ENCODE peak calls at places on chromosomes 5 and 9, in four cellular contexts. X, N, Q and Y are unnamed samples.

GRCh38 chr5:130323804-130324454 is 419.7 kb downstream of the CHSY3 start:
- DNase-seq in X (peak), N (no peak), Q (no peak), Y (peak)

GRCh38 chr9:121288874-121289553 is 21.1 kb downstream of the GSN start:
- DNase-seq in X (peak), N (peak), Q (no peak), Y (peak)

GRCh38 chr5:160926428-160926827 is 74.4 kb upstream of the ATP10B start:
- DNase-seq in X (no peak), N (peak), Q (no peak), Y (no peak)

GRCh38 chr5:168312606-168313297 is 21.3 kb downstream of the WWC1 start:
- DNase-seq in X (no peak), N (no peak), Q (no peak), Y (no peak)

GRCh38 chr5:133050500-133050899 is 1.3 kb upstream of the HSPA4 start:
- DNase-seq in X (no peak), N (peak), Q (no peak), Y (no peak)

GRCh38 chr5:148858106-148858505 is 31.7 kb downstream of the ADRB2 start:
- DNase-seq in X (peak), N (no peak), Q (no peak), Y (peak)

GRCh38 chr5:116271432-116271831 is 186.6 kb downstream of the COMMD10 start:
- DNase-seq in X (peak), N (no peak), Q (no peak), Y (no peak)

GRCh38 chr5:100479079-100479688 is 56.0 kb upstream of the FAM174A start:
- DNase-seq in X (peak), N (peak), Q (no peak), Y (peak)

GRCh38 chr9:91682806-91683205 is 259.2 kb upstream of the NFIL3 start:
- DNase-seq in X (peak), N (no peak), Q (no peak), Y (peak)

GRCh38 chr5:152092580-152092979 is 167.9 kb upstream of the GLRA1 start:
- DNase-seq in X (no peak), N (no peak), Q (no peak), Y (peak)

GRCh38 chr5:39448504-39449128 is 23.8 kb upstream of the DAB2 start:
- DNase-seq in X (no peak), N (peak), Q (no peak), Y (no peak)

GRCh38 chr5:143033535-143034260 is 263.5 kb downstream of the ARHGAP26 start:
- DNase-seq in X (peak), N (no peak), Q (no peak), Y (peak)

GRCh38 chr9:134570151-134570621 is 71.4 kb upstream of the COL5A1 start:
- DNase-seq in X (no peak), N (no peak), Q (no peak), Y (no peak)

GRCh38 chr9:38118862-38119435 is 49.9 kb upstream of the SHB start:
- DNase-seq in X (no peak), N (no peak), Q (no peak), Y (no peak)

GRCh38 chr5:158373623-158374375 is 514.9 kb upstream of the CLINT1 start:
- DNase-seq in X (no peak), N (no peak), Q (no peak), Y (no peak)

GRCh38 chr5:40570408-40571129 is 109.1 kb upstream of the PTGER4 start:
- DNase-seq in X (peak), N (no peak), Q (no peak), Y (peak)

GRCh38 chr5:153678617-153679329 is 188.3 kb downstream of the GRIA1 start:
- DNase-seq in X (peak), N (no peak), Q (no peak), Y (peak)

GRCh38 chr9:98438701-98439100 is 183.3 kb upstream of the TBC1D2 start:
- DNase-seq in X (no peak), N (no peak), Q (no peak), Y (no peak)

GRCh38 chr5:96548941-96549340 is 113.2 kb upstream of the CAST start:
- DNase-seq in X (peak), N (no peak), Q (no peak), Y (no peak)

GRCh38 chr5:116759860-116760644 is 185.4 kb upstream of the SEMA6A start:
- DNase-seq in X (no peak), N (peak), Q (no peak), Y (peak)

GRCh38 chr5:113081881-113082546 is 105.4 kb downstream of the DCP2 start:
- DNase-seq in X (peak), N (no peak), Q (no peak), Y (peak)

GRCh38 chr5:86861514-86861913 is 243.8 kb downstream of the COX7C start:
- DNase-seq in X (no peak), N (no peak), Q (no peak), Y (no peak)

GRCh38 chr5:141950207-141951005 is 7.6 kb downstream of the PCDH12 start:
- DNase-seq in X (no peak), N (no peak), Q (no peak), Y (no peak)

GRCh38 chr5:141948812-141949211 is 9.2 kb downstream of the PCDH12 start:
- DNase-seq in X (no peak), N (no peak), Q (no peak), Y (no peak)

GRCh38 chr5:141951341-141951781 is 6.6 kb downstream of the PCDH12 start:
- DNase-seq in X (no peak), N (peak), Q (no peak), Y (peak)

GRCh38 chr5:141954193-141954592 is 3.8 kb downstream of the PCDH12 start:
- DNase-seq in X (no peak), N (no peak), Q (no peak), Y (no peak)

GRCh38 chr5:141952030-141952429 is 6.0 kb downstream of the PCDH12 start:
- DNase-seq in X (no peak), N (no peak), Q (no peak), Y (no peak)
- H3K4me3 ChIP-seq in X (no peak), N (no peak), Q (no peak), Y (no peak)

DNA sequence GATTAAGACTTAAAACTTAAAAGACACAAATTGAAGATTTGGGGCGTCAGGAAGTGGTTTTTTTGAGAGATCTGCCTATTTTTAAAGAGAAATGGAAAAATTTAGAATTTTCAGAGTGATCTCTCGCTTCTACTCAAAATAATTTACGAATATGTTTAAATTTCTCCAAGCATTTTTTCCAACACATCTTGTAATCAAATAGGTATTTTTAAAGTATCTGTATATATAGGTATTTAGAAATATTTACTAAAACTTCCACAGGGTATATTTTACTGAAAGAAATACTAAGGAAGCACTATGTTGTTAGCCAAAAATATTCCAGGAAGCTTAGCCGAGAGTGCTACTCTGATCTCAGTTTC is 9.8 kb upstream of the PCDHB1 start:
- DNase-seq in X (no peak), N (no peak), Q (no peak), Y (no peak)
- TF ChIP-seq CTCF in X (no peak), N (no peak), Q (no peak), Y (no peak)

DNA sequence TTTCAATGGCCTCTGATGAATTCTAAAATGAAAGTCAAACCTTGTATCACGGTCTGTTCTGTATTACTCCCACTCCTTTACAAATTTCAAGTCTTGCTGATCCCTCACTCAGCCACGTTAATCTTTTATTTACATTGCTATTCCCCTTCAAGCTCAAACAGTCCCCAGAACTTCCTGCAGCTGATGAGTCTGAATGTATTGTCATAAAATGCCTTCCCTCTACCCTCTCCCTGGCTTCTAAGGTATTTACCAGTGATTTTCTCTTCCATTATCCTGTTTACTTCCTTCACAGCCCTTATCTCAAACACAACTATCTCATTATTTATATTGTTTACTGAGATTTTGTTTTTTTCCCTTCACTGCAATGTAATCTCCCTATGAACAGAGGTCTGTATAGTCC is 562.3 kb upstream of the C9orf72 start:
- DNase-seq in X (no peak), N (peak), Q (no peak), Y (no peak)
- H3K4me3 ChIP-seq in X (no peak), N (peak), Q (no peak), Y (no peak)

DNA sequence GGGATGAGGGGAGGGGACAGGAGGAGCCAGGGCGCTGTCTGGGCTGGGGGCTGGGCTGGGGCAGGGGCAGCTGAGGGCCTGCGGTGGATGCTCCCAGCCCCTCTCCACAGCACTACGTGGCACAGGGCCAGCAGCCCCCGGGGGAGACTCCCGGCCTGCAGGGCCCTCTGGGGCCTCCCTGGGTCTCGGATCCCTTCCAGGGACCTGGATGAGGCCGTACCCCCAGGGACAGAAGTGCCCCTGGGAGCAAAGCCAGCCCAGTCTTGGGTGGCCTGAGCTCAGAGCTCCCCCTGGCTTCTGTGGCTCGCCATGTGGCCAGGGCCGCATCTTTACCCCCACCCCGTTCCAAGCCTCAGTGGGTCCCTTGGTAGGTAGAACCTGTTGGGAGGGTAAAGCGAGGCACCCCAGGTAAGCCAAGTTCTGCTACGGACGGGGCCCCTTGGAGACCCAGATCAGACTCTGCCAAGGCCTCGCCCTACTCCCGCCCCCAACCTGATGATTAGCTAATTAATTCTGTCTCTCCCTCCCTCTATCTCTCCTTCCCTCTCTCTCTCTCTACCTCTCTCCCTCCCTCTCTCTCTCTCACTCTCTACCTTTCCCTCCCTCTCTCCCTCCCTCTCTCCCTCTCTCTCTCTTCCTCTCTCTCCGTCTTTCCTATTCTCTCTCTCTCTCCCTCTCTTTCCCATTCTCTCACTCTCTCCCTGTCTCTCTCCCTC is 24.3 kb downstream of the KCNT1 start:
- DNase-seq in X (no peak), N (no peak), Q (no peak), Y (no peak)
- TF ChIP-seq CTCF in X (no peak), N (peak), Q (no peak), Y (peak)